ENCODE peak calls at places on chromosomes 3 and 15, in ten cellular contexts. I, O, U, D, P, Q, L, R, T and S are unnamed samples.

GRCh38 chr3:14154895-14155432 is 23.4 kb downstream of the XPC start:
- DNase-seq in R (no peak), O (no peak), Q (no peak), I (no peak), P (no peak), U (no peak), L (no peak), D (no peak), T (peak), S (no peak)

GRCh38 chr3:87260270-87260669 is 16.1 kb downstream of the POU1F1 start:
- DNase-seq in I (peak), O (peak), R (peak), U (no peak), T (no peak), D (peak), Q (no peak), P (peak), L (no peak), S (peak)

GRCh38 chr15:70512772-70513362 is 250.5 kb downstream of the UACA start:
- DNase-seq in D (peak), L (no peak), P (no peak), T (no peak), U (peak), Q (no peak), I (peak), O (peak), R (peak), S (no peak)

GRCh38 chr15:68061578-68061977 is 7.5 kb downstream of the PIAS1 start:
- DNase-seq in D (no peak), Q (no peak), U (no peak), L (no peak), O (no peak), P (no peak), T (no peak), I (no peak), R (no peak), S (no peak)

GRCh38 chr3:188049890-188050530 is 103.9 kb upstream of the LPP start:
- DNase-seq in T (no peak), R (no peak), O (no peak), P (no peak), Q (no peak), I (no peak), L (no peak), U (no peak), D (no peak), S (no peak)

GRCh38 chr3:62169871-62170660 is 203.3 kb downstream of the FEZF2 start:
- DNase-seq in Q (no peak), T (no peak), O (no peak), P (no peak), L (no peak), D (peak), R (peak), U (no peak), I (no peak), S (no peak)

GRCh38 chr15:25683415-25683814 is 179.7 kb downstream of the ATP10A start:
- DNase-seq in L (no peak), I (no peak), R (no peak), U (no peak), D (no peak), T (no peak), P (no peak), Q (no peak), O (no peak), S (no peak)

GRCh38 chr3:128054363-128054762 is 2.1 kb downstream of the SEC61A1 start:
- DNase-seq in R (peak), D (peak), I (no peak), L (no peak), O (no peak), U (no peak), P (no peak), T (no peak), Q (no peak), S (no peak)

GRCh38 chr15:81786776-81787175 is 259.0 kb downstream of the MEX3B start:
- DNase-seq in U (no peak), O (no peak), Q (no peak), I (no peak), L (no peak), D (no peak), P (no peak), R (no peak), T (no peak), S (no peak)

GRCh38 chr3:17372811-17373210 is 369.6 kb downstream of the TBC1D5 start:
- DNase-seq in R (no peak), P (no peak), T (no peak), L (no peak), Q (no peak), U (no peak), O (no peak), D (peak), I (no peak), S (no peak)

GRCh38 chr15:34366271-34367043 is 539 bp downstream of the LPCAT4 start:
- DNase-seq in T (peak), L (peak), I (peak), D (peak), U (peak), R (peak), P (no peak), O (peak), Q (peak), S (peak)

GRCh38 chr15:26634319-26634718 is 138.5 kb downstream of the GABRB3 start:
- DNase-seq in T (no peak), Q (peak), U (no peak), D (no peak), L (no peak), R (no peak), P (no peak), O (no peak), I (peak), S (peak)

GRCh38 chr15:67820992-67821783 is 4.1 kb upstream of the SKOR1 start:
- DNase-seq in L (no peak), Q (no peak), P (no peak), O (peak), R (peak), D (peak), I (peak), T (no peak), U (no peak), S (peak)

GRCh38 chr3:159432721-159433300 is 555.8 kb upstream of the IL12A start:
- DNase-seq in L (no peak), D (peak), Q (no peak), O (no peak), I (no peak), R (peak), P (no peak), U (no peak), T (peak), S (no peak)

GRCh38 chr15:63178034-63178433 is 11.4 kb upstream of the RAB8B start:
- DNase-seq in Q (no peak), O (no peak), L (no peak), I (no peak), P (no peak), R (no peak), U (no peak), T (no peak), D (no peak), S (no peak)

GRCh38 chr3:82568776-82569338 is 807.4 kb upstream of the GBE1 start:
- DNase-seq in Q (no peak), T (no peak), L (no peak), D (no peak), O (no peak), U (no peak), P (no peak), I (no peak), R (no peak), S (no peak)

GRCh38 chr15:29528276-29528675 is 258.7 kb upstream of the NSMCE3 start:
- DNase-seq in O (no peak), U (no peak), I (no peak), D (no peak), T (no peak), L (no peak), Q (no peak), R (no peak), P (no peak), S (no peak)

GRCh38 chr3:108589081-108589997 is at the start of the genes CIP2A and DZIP3:
- DNase-seq in I (peak), P (peak), T (peak), L (peak), R (peak), O (peak), U (peak), Q (peak), D (peak), S (peak)

GRCh38 chr3:72255736-72256559 is 471.0 kb upstream of the PROK2 start:
- DNase-seq in L (peak), D (no peak), P (no peak), R (no peak), U (peak), Q (no peak), T (no peak), O (peak), I (no peak), S (no peak)

GRCh38 chr3:154559623-154560022 is 129.6 kb upstream of the GPR149 start:
- DNase-seq in P (no peak), O (no peak), R (no peak), U (no peak), D (no peak), Q (no peak), T (no peak), I (no peak), L (no peak), S (no peak)

GRCh38 chr3:39124876-39125836 is 17.7 kb downstream of the TTC21A start:
- DNase-seq in P (no peak), Q (no peak), T (no peak), I (no peak), O (peak), R (peak), D (peak), U (peak), L (peak), S (no peak)

GRCh38 chr15:60757831-60758570 is 279.1 kb upstream of the ICE2 start:
- DNase-seq in U (no peak), L (peak), D (peak), O (peak), Q (no peak), I (no peak), P (no peak), T (no peak), R (no peak), S (no peak)

GRCh38 chr3:168885028-168885427 is 778.5 kb downstream of the MECOM start:
- DNase-seq in O (no peak), R (peak), D (peak), Q (no peak), U (no peak), T (no peak), L (no peak), I (no peak), P (peak), S (no peak)

GRCh38 chr3:168884353-168884903 is 779.1 kb downstream of the MECOM start:
- DNase-seq in O (peak), I (no peak), T (no peak), U (no peak), P (peak), Q (peak), R (peak), D (peak), L (no peak), S (no peak)

GRCh38 chr3:168894204-168894603 is 769.3 kb downstream of the MECOM start:
- DNase-seq in R (no peak), U (no peak), O (no peak), T (no peak), D (no peak), P (no peak), L (no peak), Q (no peak), I (no peak), S (no peak)

GRCh38 chr3:168888781-168889180 is 774.7 kb downstream of the MECOM start:
- DNase-seq in U (no peak), I (no peak), O (no peak), Q (no peak), D (peak), R (no peak), P (no peak), T (no peak), L (no peak), S (no peak)

GRCh38 chr3:168889666-168890065 is 773.8 kb downstream of the MECOM start:
- DNase-seq in P (no peak), T (no peak), O (no peak), U (no peak), L (no peak), D (no peak), I (no peak), Q (no peak), R (no peak), S (no peak)
- TF ChIP-seq CTCF in P (no peak), T (no peak), O (no peak), U (no peak), L (no peak), D (no peak), I (no peak), Q (no peak), R (peak), S (no peak)

DNA sequence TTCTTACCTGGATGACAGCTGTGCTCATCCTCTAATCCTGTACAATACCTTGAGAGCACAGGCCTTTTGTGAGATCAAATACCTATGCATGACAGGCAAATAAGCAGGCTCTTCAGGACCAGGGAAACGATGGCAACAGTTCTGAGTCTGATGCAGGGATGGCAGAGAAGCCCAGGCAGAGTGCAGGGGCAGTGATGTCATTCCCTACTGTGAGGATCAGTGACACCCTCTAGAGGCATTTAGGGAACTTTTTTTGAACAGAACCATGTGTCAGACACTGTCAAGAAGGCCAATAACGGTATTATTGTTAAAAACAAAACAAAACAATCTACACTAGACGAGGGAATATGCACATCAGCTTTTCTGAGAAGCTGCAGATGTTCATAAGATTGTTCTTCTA is 314.8 kb upstream of the CTDSPL start:
- DNase-seq in P (no peak), D (peak), R (peak), I (no peak), U (no peak), O (no peak), L (no peak), Q (peak), T (no peak), S (no peak)
- TF ChIP-seq CTCF in P (no peak), D (peak), R (no peak), I (peak), U (peak), O (no peak), L (no peak), Q (peak), T (peak), S (no peak)

GRCh38 chr3:181561605-181562031 is 150.1 kb upstream of the SOX2 start:
- DNase-seq in P (no peak), I (no peak), L (no peak), O (no peak), R (no peak), D (no peak), Q (no peak), T (no peak), U (no peak), S (no peak)

GRCh38 chr3:181567446-181568075 is 144.2 kb upstream of the SOX2 start:
- DNase-seq in Q (no peak), P (no peak), U (no peak), T (no peak), D (peak), O (no peak), I (no peak), R (peak), L (no peak), S (no peak)

GRCh38 chr3:181565416-181565815 is 146.3 kb upstream of the SOX2 start:
- DNase-seq in T (no peak), P (no peak), I (no peak), U (no peak), L (no peak), R (no peak), D (no peak), Q (no peak), O (no peak), S (no peak)

GRCh38 chr3:181561130-181561529 is 150.6 kb upstream of the SOX2 start:
- DNase-seq in I (no peak), R (no peak), O (no peak), D (no peak), Q (no peak), T (no peak), L (no peak), U (no peak), P (no peak), S (no peak)

GRCh38 chr3:181564222-181564621 is 147.5 kb upstream of the SOX2 start:
- DNase-seq in O (no peak), P (no peak), L (no peak), D (peak), Q (no peak), I (no peak), U (no peak), R (no peak), T (no peak), S (no peak)
- TF ChIP-seq CTCF in O (no peak), P (no peak), L (no peak), D (peak), Q (no peak), I (peak), U (no peak), R (no peak), T (no peak), S (no peak)

GRCh38 chr3:115438799-115439198 is 184.5 kb upstream of the GAP43 start:
- DNase-seq in U (no peak), R (no peak), Q (no peak), T (no peak), L (no peak), O (no peak), D (no peak), I (no peak), P (no peak), S (no peak)

GRCh38 chr3:115436767-115437301 is 186.5 kb upstream of the GAP43 start:
- DNase-seq in U (no peak), Q (peak), D (peak), I (no peak), L (no peak), R (peak), O (no peak), P (peak), T (no peak), S (no peak)
- TF ChIP-seq CTCF in U (no peak), Q (no peak), D (peak), I (no peak), L (no peak), R (peak), O (no peak), P (peak), T (no peak), S (no peak)

DNA sequence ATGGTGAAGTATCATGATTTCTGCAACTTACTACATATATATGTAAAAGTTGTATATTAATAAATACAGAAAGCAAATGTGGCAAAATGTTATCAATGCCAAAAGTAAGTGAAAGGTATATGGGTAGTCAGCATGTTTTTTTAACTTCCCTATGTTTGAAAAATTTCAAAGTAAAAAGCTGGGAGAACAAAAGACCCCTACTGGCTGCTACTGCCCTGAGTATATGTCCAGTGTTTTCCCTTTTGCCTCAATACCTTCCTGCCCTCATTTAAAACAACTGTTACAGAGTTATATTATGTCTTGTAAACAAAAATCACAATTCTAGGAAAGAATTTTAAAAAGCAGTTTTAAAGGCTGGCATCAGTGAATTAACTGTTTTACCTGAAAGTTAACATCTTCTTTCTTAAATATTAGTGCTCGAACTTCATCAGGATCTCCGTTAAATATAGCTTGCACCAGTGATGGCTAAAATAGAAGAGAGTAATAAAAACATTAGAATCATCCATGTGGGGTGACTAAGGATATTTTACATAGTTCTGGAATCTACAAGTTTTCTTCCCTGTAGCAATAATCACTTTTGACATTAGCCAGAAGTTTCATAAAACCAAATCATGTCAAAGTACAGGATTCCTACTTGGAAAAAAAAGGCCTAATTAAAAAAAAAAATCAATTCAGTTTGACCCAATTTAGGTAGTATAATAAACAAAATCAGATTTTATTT is 2.8 kb downstream of the ANKRD28 start:
- DNase-seq in Q (no peak), U (no peak), L (no peak), R (peak), T (no peak), O (no peak), D (peak), P (no peak), I (no peak), S (no peak)
- TF ChIP-seq CTCF in Q (no peak), U (no peak), L (peak), R (peak), T (no peak), O (no peak), D (peak), P (peak), I (no peak), S (no peak)